ENCODE peak calls at places on chromosomes 2 and 18, in five cellular contexts. R, P, E, L and A are unnamed samples.

GRCh38 chr2:159124441-159124911 is 156.0 kb downstream of the TANC1 start:
- DNase-seq in L (peak; percentile 57), R (no peak), P (no peak), E (peak; percentile 49), A (no peak)

GRCh38 chr18:27838230-27838629 is 338.7 kb downstream of the CDH2 start:
- DNase-seq in L (no peak), E (no peak), R (no peak), P (no peak), A (no peak)

GRCh38 chr2:227819398-227819697 is 5.7 kb downstream of the CCL20 start:
- DNase-seq in R (no peak), L (no peak), E (no peak), P (no peak), A (no peak)

GRCh38 chr2:19675003-19675629 is 226.7 kb downstream of the TTC32 start:
- DNase-seq in E (no peak), L (no peak), P (no peak), R (no peak), A (no peak)

GRCh38 chr18:64019922-64020756 is 50.3 kb downstream of the SERPINB8 start:
- DNase-seq in E (no peak), L (no peak), R (no peak), P (no peak), A (no peak)

GRCh38 chr2:241009601-241010530 is 11.4 kb downstream of the SNED1 start:
- DNase-seq in L (no peak), E (no peak), P (peak; percentile 80), R (peak; percentile 17), A (peak; percentile 85)

GRCh38 chr18:74963820-74964446 is 245.0 kb downstream of the PTGR3 start:
- DNase-seq in P (no peak), R (no peak), L (peak; percentile 23), E (peak; percentile 33), A (no peak)

GRCh38 chr2:205808493-205809121 is 126.3 kb downstream of the NRP2 start:
- DNase-seq in R (no peak), E (no peak), L (no peak), P (no peak), A (peak; percentile 24)

GRCh38 chr2:239824051-239824694 is 201.0 kb downstream of the NDUFA10 start:
- DNase-seq in R (peak; percentile 9), P (peak; percentile 63), E (peak; percentile 18), L (no peak), A (no peak)

GRCh38 chr2:241774419-241775222 is 2.0 kb upstream of the GAL3ST2 start:
- DNase-seq in E (peak; percentile 88), P (peak; percentile 67), R (no peak), L (no peak), A (peak; percentile 60)

GRCh38 chr18:36064027-36064808 is 3.1 kb downstream of the RPRD1A start:
- DNase-seq in P (no peak), L (no peak), E (no peak), R (no peak), A (no peak)
- H3K4me3 ChIP-seq in P (no peak overlapping the region), L (no peak overlapping the region), E (no peak overlapping the region), R (no peak overlapping the region), A (no peak overlapping the region)

GRCh38 chr2:160921401-160921964 is 238.7 kb upstream of the TANK start:
- DNase-seq in R (no peak), P (no peak), L (no peak), E (no peak), A (peak; percentile 55)
- H3K4me3 ChIP-seq in R (no peak overlapping the region), P (no peak overlapping the region), L (no peak overlapping the region), E (no peak overlapping the region), A (no peak overlapping the region)

GRCh38 chr2:27495840-27496356 is 741 bp upstream of the GCKR start:
- DNase-seq in P (no peak), E (no peak), R (no peak), L (no peak), A (no peak)

GRCh38 chr2:27493948-27494283 is 1.1 kb downstream of the FNDC4 start:
- DNase-seq in L (no peak), P (no peak), R (no peak), E (no peak), A (no peak)

GRCh38 chr2:27494944-27495554 is at the start of gene FNDC4:
- DNase-seq in L (no peak), P (no peak), R (no peak), E (no peak), A (peak; percentile 72)

GRCh38 chr2:27492557-27492956 is 2.4 kb downstream of the FNDC4 start:
- DNase-seq in P (no peak), R (no peak), E (no peak), L (no peak), A (no peak)

GRCh38 chr2:27494284-27494943 is 586 bp downstream of the FNDC4 start:
- DNase-seq in E (no peak), L (no peak), R (no peak), P (no peak), A (peak; percentile 78)
- H3K4me3 ChIP-seq in E (peak overlapping the region; percentile 45), L (peak overlapping the region; percentile 20), R (peak overlapping the region; percentile 64), P (peak overlapping the region; percentile 90), A (peak overlapping the region; percentile 70)

GRCh38 chr18:55489742-55490055 is 98.3 kb downstream of the TCF4 start:
- DNase-seq in L (no peak), P (no peak), R (no peak), E (no peak), A (no peak)
- H3K4me3 ChIP-seq in L (no peak overlapping the region), P (no peak overlapping the region), R (no peak overlapping the region), E (no peak overlapping the region), A (no peak overlapping the region)

DNA sequence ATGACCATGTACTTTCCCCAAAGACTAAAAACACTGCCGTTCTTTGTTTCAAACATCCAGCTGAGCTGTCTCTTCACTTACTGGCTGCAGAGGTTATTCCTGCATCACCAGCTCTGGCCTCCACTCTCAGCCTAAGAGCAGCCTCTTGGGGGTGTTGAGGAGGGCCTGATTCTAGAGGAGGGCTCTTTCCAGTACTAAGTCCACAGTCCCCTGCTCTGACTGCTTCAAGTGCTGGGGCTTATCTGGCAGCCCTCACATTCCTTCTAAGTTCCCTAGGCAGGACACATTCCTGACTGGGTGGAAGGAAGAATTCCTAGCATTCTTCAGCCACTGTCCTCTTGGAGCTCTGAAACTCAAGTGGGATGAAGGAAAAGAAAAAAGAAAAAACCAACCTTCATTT is 32.9 kb upstream of the EHBP1 start:
- DNase-seq in P (no peak), E (no peak), L (no peak), R (no peak), A (no peak)
- H3K4me3 ChIP-seq in P (no peak overlapping the region), E (no peak overlapping the region), L (no peak overlapping the region), R (no peak overlapping the region), A (no peak overlapping the region)

DNA sequence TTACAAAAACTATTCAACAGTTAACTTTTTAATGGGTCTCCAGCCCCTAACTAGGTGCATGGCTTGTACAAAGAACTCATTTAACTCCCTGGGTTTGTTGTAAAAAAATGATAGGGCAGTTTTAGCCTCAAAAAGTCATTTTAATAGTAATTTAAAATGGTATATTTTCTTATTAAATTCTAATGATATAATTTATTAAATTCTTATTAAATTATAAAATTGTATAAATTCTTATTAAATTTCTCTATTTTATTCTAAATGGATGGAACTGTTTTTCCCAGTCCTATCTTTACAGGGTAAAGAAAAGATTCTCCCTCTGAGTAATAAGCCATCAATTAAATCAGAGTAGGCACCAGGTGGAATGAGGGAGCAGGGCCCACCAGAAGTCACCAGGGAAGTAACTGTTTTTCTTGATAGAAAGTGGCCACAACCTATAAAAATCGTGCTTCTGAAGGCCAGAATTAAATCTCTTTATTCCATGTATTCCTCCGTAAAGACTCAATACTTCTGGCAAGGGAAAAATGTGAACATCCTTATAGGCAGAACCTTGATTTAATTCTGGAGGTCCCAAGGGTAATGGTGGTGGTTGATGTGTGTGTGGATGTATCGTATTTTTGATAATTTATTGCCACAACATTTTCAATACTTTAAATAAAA is 829 bp downstream of the FKBP7 start:
- DNase-seq in L (no peak), P (no peak), R (no peak), E (no peak), A (no peak)
- H3K4me3 ChIP-seq in L (peak overlapping the region; percentile 85), P (peak overlapping the region; percentile 98), R (peak overlapping the region; percentile 76), E (peak overlapping the region; percentile 42), A (peak overlapping the region; percentile 92)

DNA sequence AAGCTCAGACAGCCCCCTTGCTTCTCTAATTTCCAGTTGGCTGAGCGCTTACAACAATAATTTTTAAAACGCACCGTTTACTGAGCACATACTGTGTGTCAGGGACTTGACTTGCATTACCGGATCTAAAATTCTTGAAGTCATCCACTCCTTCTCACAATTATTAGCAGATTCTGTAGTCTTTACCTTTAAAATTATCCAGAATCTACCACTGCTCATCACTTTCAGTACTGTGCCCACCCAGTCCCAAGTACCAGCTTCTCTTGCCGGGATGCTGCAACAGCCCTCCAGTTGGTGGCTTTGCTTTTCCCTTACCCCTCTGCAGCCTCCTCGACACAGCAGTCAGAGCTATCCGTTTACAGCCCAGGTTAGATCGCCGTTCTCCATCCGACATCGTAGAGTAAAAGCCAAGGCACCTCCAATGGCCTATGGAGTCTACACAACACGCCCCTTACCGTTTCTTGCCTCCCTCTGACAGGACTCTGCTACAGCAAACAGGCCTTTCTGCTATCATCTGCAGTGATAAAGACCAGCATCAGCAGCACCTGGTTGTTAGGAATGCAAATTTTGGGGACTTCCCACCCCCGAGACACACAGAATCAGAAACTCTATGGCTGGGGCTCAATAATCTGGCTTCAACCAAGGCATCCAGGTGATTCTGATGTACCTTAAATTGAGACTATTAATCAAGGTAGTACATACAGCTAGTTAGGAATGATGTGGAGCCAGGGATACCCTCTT is 75.2 kb upstream of the TSPYL6 start:
- DNase-seq in E (no peak), R (no peak), L (no peak), P (no peak), A (no peak)
- H3K4me3 ChIP-seq in E (peak overlapping the region; percentile 58), R (peak overlapping the region; percentile 49), L (no peak overlapping the region), P (peak overlapping the region; percentile 67), A (peak overlapping the region; percentile 48)